ENCODE peak calls at places on chromosomes 13 and 19, in six cellular contexts. X is Caco-2, O is tibial artery, W is heart left ventricle, J is HL-60, A is ascending aorta. F is an unnamed sample.

GRCh38 chr13:40672310-40673060 is 6.0 kb upstream of the FOXO1 start:
- DNase-seq in O (no peak), X (no peak), J (no peak), W (no peak), A (no peak), F (peak; percentile 90)

GRCh38 chr13:110680852-110681251 is 25.1 kb downstream of the CARS2 start:
- DNase-seq in J (peak; percentile 34), X (no peak), A (no peak), W (no peak), O (no peak), F (peak; percentile 18)

GRCh38 chr19:54188224-54188871 is 1.0 kb downstream of the MBOAT7 start:
- DNase-seq in A (no peak), W (no peak), X (no peak), O (no peak), J (peak; percentile 89), F (peak; percentile 26)

GRCh38 chr19:13260883-13261653 is 110.9 kb downstream of the IER2 start:
- DNase-seq in J (peak; percentile 3), O (no peak), X (no peak), A (no peak), W (no peak), F (peak; percentile 95)

GRCh38 chr13:106484084-106484754 is 51.2 kb downstream of the EFNB2 start:
- DNase-seq in X (no peak), A (no peak), W (no peak), J (no peak), O (no peak), F (no peak)

GRCh38 chr13:62684359-62684758 is 1268.7 kb upstream of the PCDH20 start:
- DNase-seq in X (no peak), O (no peak), A (no peak), W (no peak), J (no peak), F (no peak)

GRCh38 chr13:79237981-79238380 is 168.1 kb downstream of the RBM26 start:
- DNase-seq in O (no peak), A (no peak), W (no peak), X (no peak), J (no peak), F (peak; percentile 27)

GRCh38 chr19:45075215-45076028 is 856 bp downstream of the ZNF296 start:
- DNase-seq in A (peak; percentile 47), W (peak; percentile 67), O (peak; percentile 76), X (peak; percentile 83), J (peak; percentile 95), F (peak; percentile 77)

GRCh38 chr13:31089649-31090048 is 72.1 kb downstream of the HSPH1 start:
- DNase-seq in J (no peak), A (no peak), X (no peak), O (no peak), W (no peak), F (no peak)

GRCh38 chr13:92694047-92694446 is 532.6 kb upstream of the GPC6 start:
- DNase-seq in A (no peak), J (no peak), O (no peak), W (no peak), X (no peak), F (no peak)

GRCh38 chr13:33764716-33765115 is 53.2 kb upstream of the RFC3 start:
- DNase-seq in A (no peak), J (no peak), X (no peak), O (no peak), W (no peak), F (peak; percentile 81)

GRCh38 chr19:51439021-51439465 is 19.2 kb downstream of the SIGLEC8 start:
- DNase-seq in W (no peak), J (peak; percentile 56), X (no peak), O (no peak), A (no peak), F (peak; percentile 15)

GRCh38 chr13:99224019-99224418 is 23.4 kb downstream of the UBAC2 start:
- DNase-seq in X (no peak), A (no peak), W (no peak), O (no peak), J (no peak), F (no peak)

GRCh38 chr19:15276620-15277019 is 44.4 kb upstream of the EPHX3 start:
- DNase-seq in W (no peak), J (no peak), A (no peak), O (no peak), X (no peak), F (peak; percentile 82)

GRCh38 chr13:30158774-30159445 is 148.4 kb downstream of the KATNAL1 start:
- DNase-seq in J (no peak), O (no peak), W (no peak), X (no peak), A (no peak), F (peak; percentile 15)

GRCh38 chr19:55232986-55233385 is 4.4 kb upstream of the TMEM86B start:
- DNase-seq in O (no peak), W (no peak), J (no peak), A (no peak), X (no peak), F (no peak)

GRCh38 chr13:25699056-25699455 is 327.3 kb downstream of the ATP8A2 start:
- DNase-seq in X (no peak), A (no peak), J (no peak), W (no peak), O (no peak), F (peak; percentile 51)

GRCh38 chr13:75372517-75372916 is 109.5 kb downstream of the TBC1D4 start:
- DNase-seq in J (peak; percentile 22), X (no peak), O (no peak), A (no peak), W (no peak), F (peak; percentile 57)

GRCh38 chr13:39468306-39468705 is 134.7 kb downstream of the LHFPL6 start:
- DNase-seq in J (no peak), X (no peak), A (no peak), W (no peak), O (no peak), F (no peak)

GRCh38 chr13:41418027-41418426 is 39.3 kb upstream of the RGCC start:
- DNase-seq in J (no peak), O (no peak), A (no peak), X (no peak), W (no peak), F (peak; percentile 44)

GRCh38 chr19:16303755-16304154 is 20.9 kb upstream of the KLF2 start:
- DNase-seq in X (no peak), O (peak; percentile 72), J (no peak), W (no peak), A (no peak), F (no peak)

GRCh38 chr13:100872761-100873160 is 198.2 kb upstream of the TMTC4 start:
- DNase-seq in X (no peak), O (no peak), A (no peak), W (no peak), J (no peak), F (no peak)

GRCh38 chr13:39102981-39103490 is 64.8 kb downstream of the NHLRC3 start:
- DNase-seq in J (no peak), W (no peak), A (no peak), X (no peak), O (no peak), F (no peak)

GRCh38 chr19:6421075-6422014 is 3.3 kb downstream of the KHSRP start:
- DNase-seq in W (no peak), X (no peak), J (no peak), O (no peak), A (no peak), F (no peak)

GRCh38 chr19:16406356-16406755 is 65.4 kb downstream of the EPS15L1 start:
- DNase-seq in J (no peak), X (no peak), W (no peak), O (no peak), A (no peak), F (no peak)

GRCh38 chr13:35475960-35476943 is at the start of gene MAB21L1:
- DNase-seq in A (no peak), J (peak; percentile 45), W (no peak), X (no peak), O (peak; percentile 45), F (peak; percentile 28)

GRCh38 chr19:5545051-5545450 is 22.7 kb downstream of the TINCR start:
- DNase-seq in O (no peak), J (no peak), A (no peak), W (no peak), X (no peak), F (no peak)

GRCh38 chr19:8444677-8445487 is at the start of gene HNRNPM:
- DNase-seq in A (peak; percentile 97), O (peak; percentile 99), J (peak; percentile 99), W (peak; percentile 100), X (peak; percentile 98), F (peak; percentile 98)
- TF ChIP-seq CTCF in A (no peak), O (no peak), J (no peak), W (no peak), X (no peak), F (no peak)

GRCh38 chr19:4258181-4258580 is 11.3 kb downstream of the YJU2 start:
- DNase-seq in O (no peak), X (no peak), W (no peak), A (no peak), J (no peak), F (no peak)
- H3K4me3 ChIP-seq in O (no peak overlapping the region), X (no peak overlapping the region), W (no peak overlapping the region), A (no peak overlapping the region), J (no peak overlapping the region), F (no peak overlapping the region)

GRCh38 chr19:18941628-18942354 is 774 bp upstream of the HOMER3 start:
- DNase-seq in W (no peak), O (no peak), A (no peak), J (no peak), X (no peak), F (no peak)
- TF ChIP-seq CTCF in W (no peak), O (no peak), A (no peak), J (no peak), X (no peak), F (no peak)

DNA sequence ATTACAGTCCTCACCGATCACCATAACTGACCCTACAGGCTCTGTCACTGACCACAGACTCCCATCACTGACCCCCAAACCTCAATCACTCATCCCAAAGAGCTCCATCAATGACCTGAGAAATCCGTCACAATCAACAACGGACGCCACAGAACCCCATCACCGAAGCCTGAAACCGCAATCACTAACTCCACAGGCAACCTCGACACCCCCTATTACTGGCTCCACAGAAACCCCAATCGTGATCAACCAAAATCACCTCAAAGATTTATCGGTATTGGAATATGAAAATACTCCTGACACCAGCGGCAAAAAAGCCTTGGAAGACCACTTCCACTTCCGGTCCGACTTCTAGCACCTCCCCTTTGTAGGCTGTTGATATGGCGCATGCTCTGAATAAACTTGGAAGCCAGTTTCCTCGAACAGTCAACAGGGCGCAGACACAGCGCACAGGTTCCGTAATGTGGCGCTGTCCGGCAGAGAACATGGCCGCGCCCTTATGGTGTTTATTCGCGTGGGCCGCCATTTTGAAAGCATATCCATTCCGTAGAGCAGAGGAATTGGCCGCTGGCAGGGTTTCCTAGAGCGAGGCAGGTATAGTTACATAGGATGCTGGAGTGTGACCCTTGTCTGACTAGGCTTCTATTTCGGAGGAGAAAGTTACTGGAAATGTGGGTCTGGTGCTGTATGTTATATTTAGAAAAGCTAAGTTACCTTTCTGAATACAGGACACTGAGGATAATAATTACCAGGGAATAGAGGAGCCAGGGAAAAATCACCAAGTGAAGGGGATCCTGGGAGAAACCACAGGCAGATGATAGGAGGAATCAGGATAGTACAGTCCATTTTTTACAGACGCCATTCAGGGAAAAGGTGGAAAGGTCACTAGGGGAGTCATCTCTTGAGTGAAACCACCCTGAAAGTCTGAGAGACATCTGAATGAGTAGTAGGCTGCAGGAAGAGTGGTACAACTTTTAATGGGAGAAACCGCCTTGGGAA is at the start of gene ZNF585A:
- DNase-seq in X (peak; percentile 93), A (peak; percentile 85), W (peak; percentile 93), O (peak; percentile 95), J (peak; percentile 96), F (peak; percentile 98)
- H3K4me3 ChIP-seq in X (peak within 1 kb of the TSS; percentile 55), A (peak within 1 kb of the TSS; percentile 65), W (peak within 1 kb of the TSS; percentile 81), O (peak within 1 kb of the TSS; percentile 58), J (peak within 1 kb of the TSS; percentile 84), F (peak within 1 kb of the TSS; percentile 87)

GRCh38 chr13:49436890-49437289 is 7.0 kb downstream of the CAB39L start:
- DNase-seq in X (no peak), W (no peak), J (no peak), A (no peak), O (peak; percentile 51), F (peak; percentile 55)
- TF ChIP-seq CTCF in X (no peak), W (peak; percentile 29), J (no peak), A (peak; percentile 46), O (peak; percentile 20), F (no peak)

F was measured in epithelial cell of esophagus.